ENCODE peak calls at places on chromosome 12, in seven cellular contexts. P, B, Y, N, G, A and X are unnamed samples.

GRCh38 chr12:5556033-5556614 is 124.2 kb downstream of the NTF3 start:
- DNase-seq in P (no peak), B (no peak), Y (peak; percentile 53), N (peak; percentile 34), G (no peak), A (no peak), X (no peak)

GRCh38 chr12:50545783-50546182 is 41.0 kb downstream of the DIP2B start:
- DNase-seq in P (no peak), B (no peak), Y (no peak), N (peak; percentile 72), G (no peak), A (no peak), X (no peak)

GRCh38 chr12:6538420-6539275 is 4.3 kb downstream of the GAPDH start:
- DNase-seq in P (peak; percentile 56), B (peak; percentile 38), Y (peak; percentile 48), N (no peak), G (no peak), A (no peak), X (peak; percentile 6)

GRCh38 chr12:128969480-128970055 is 116.3 kb downstream of the GLT1D1 start:
- DNase-seq in P (no peak), B (no peak), Y (peak; percentile 52), N (no peak), G (no peak), A (no peak), X (no peak)

GRCh38 chr12:91866566-91866965 is 279.1 kb downstream of the BTG1 start:
- DNase-seq in P (no peak), B (no peak), Y (no peak), N (no peak), G (no peak), A (no peak), X (no peak)

GRCh38 chr12:68406134-68406576 is 74.0 kb upstream of the MDM1 start:
- DNase-seq in P (peak; percentile 98), B (peak; percentile 92), Y (no peak), N (peak; percentile 95), G (peak; percentile 95), A (peak; percentile 79), X (no peak)

GRCh38 chr12:63103489-63104131 is 47.4 kb downstream of the AVPR1A start:
- DNase-seq in P (no peak), B (no peak), Y (peak; percentile 20), N (no peak), G (no peak), A (no peak), X (no peak)

GRCh38 chr12:116040412-116040811 is 237.1 kb downstream of the MED13L start:
- DNase-seq in P (no peak), B (no peak), Y (no peak), N (no peak), G (no peak), A (no peak), X (no peak)

GRCh38 chr12:68435816-68436215 is 103.7 kb upstream of the MDM1 start:
- DNase-seq in P (no peak), B (no peak), Y (no peak), N (no peak), G (no peak), A (no peak), X (peak; percentile 40)

GRCh38 chr12:95262808-95263207 is 45.2 kb downstream of the VEZT start:
- DNase-seq in P (no peak), B (no peak), Y (no peak), N (no peak), G (peak; percentile 63), A (no peak), X (no peak)

GRCh38 chr12:102946042-102946441 is 11.4 kb upstream of the ASCL1 start:
- DNase-seq in P (no peak), B (no peak), Y (no peak), N (no peak), G (no peak), A (no peak), X (no peak)

GRCh38 chr12:111429760-111430417 is 24.2 kb downstream of the SH2B3 start:
- DNase-seq in P (no peak), B (no peak), Y (no peak), N (no peak), G (no peak), A (no peak), X (no peak)

GRCh38 chr12:108884116-108885012 is 4.5 kb downstream of the DAO start:
- DNase-seq in P (no peak), B (peak; percentile 42), Y (peak; percentile 72), N (peak; percentile 66), G (peak; percentile 57), A (peak; percentile 5), X (no peak)

GRCh38 chr12:66409195-66409871 is 107.0 kb downstream of the HELB start:
- DNase-seq in P (no peak), B (no peak), Y (peak; percentile 67), N (peak; percentile 33), G (no peak), A (no peak), X (peak; percentile 63)

GRCh38 chr12:83573676-83574075 is 887.0 kb downstream of the TMTC2 start:
- DNase-seq in P (no peak), B (peak; percentile 18), Y (no peak), N (no peak), G (no peak), A (no peak), X (no peak)

DNA sequence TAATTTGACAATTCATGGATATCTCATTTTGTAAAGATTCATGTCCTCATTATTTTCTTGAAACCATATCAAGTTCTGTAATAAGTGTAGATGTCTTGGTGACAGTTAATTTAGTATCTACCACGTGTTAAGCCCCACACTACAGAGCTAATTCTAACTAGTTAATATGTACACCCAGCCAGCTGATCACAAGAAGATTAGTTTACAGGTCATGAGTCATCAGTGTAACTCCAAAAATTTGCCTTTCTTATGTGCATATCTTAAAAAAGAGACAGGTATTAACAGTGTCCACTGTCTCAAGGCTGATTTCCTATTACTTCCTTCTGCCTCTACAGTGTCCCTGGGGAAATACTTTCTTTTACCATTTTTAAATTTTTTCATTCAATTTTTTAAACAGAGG is 13.3 kb upstream of the YBX3 start:
- DNase-seq in P (no peak), B (no peak), Y (no peak), N (no peak), G (no peak), A (no peak), X (no peak)
- H3K4me1 ChIP-seq in P (no peaks in the 10 kb centered on the region), B (no peaks in the 10 kb centered on the region), Y (no peaks in the 10 kb centered on the region), N (no peaks in the 10 kb centered on the region), G (no peaks in the 10 kb centered on the region), A (no peaks in the 10 kb centered on the region), X (peaks cover 17% of the 10 kb centered on the region)

GRCh38 chr12:39451977-39452376 is 9.1 kb upstream of the KIF21A start:
- DNase-seq in P (no peak), B (no peak), Y (no peak), N (no peak), G (no peak), A (no peak), X (no peak)
- H3K4me3 ChIP-seq in P (no peak overlapping the region), B (no peak overlapping the region), Y (no peak overlapping the region), N (no peak overlapping the region), G (no peak overlapping the region), A (no peak overlapping the region), X (no peak overlapping the region)

DNA sequence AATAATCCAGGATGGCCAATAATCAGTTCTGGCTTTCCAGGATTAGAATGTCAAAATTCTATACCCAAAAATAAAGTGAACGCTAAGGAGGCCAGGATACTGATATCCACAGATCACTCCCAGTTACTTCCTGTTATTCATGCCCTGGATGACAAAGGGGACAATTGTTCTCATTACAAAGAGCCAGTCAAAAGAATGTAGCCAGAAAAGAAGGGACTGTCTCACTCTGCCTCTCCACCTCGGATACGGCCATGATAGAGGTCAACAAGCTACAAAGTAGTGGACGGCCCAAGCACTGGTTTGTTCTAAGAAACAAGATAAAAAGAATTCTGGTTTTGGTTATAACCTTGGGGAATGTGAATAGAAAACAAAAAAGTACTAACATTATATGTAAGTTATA is 116.1 kb upstream of the ATF7IP start:
- DNase-seq in P (no peak), B (no peak), Y (no peak), N (no peak), G (no peak), A (no peak), X (no peak)
- H3K27ac ChIP-seq in P (no peak overlapping the region), B (no peak overlapping the region), Y (no peak overlapping the region), N (no peak overlapping the region), G (no peak overlapping the region), A (no peak overlapping the region), X (no peak overlapping the region)

GRCh38 chr12:54006700-54007220 is 2.0 kb upstream of the HOXC8 start:
- DNase-seq in P (no peak), B (no peak), Y (no peak), N (no peak), G (no peak), A (no peak), X (peak; percentile 14)
- H3K4me1 ChIP-seq in P (peaks cover 14% of the 10 kb centered on the region), B (peaks cover 24% of the 10 kb centered on the region), Y (peaks cover 35% of the 10 kb centered on the region), N (peaks cover 7% of the 10 kb centered on the region), G (peaks cover 70% of the 10 kb centered on the region), A (no peaks in the 10 kb centered on the region), X (peaks cover 48% of the 10 kb centered on the region)

DNA sequence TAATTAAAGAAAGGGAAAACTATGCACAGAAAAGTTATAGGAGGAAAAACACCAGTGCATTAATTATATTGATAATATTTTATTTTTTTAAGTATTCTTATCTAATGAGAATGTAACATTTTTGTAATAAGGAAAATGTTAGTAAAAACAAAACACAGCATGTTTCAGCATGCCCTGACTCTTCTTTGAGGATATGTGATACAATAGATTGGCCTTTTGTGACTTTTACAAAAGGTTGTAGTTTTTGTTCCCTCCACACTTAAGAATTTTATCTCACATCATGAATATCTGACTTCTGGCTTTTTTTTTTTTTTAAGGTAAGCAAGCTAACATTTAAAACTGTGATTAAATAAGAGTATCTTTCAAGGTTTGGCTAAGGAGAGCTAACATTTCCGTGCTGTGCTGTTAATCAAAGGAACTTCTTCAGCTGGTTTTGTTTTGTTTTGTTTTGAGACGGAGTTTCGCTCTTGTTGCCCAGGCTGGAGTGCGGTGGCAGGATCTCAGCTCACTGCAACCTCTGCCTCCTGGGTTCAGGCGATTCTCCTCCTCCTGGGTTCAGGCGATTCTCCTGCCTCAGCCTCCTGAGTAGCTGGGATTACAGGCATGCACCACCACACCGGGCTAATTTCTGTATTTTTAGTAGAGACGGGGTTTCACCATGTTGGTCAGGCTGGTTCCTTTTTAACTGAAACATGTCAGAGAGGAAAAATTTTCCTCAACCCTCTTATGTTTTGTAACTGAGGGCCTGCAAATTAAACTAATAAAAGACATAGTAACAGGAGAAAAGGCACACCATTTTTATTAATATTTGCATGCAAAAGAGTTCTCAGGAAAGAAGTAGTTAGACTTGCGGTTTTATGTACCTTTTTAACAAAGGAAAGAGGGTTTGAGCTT is 30.7 kb upstream of the RESF1 start:
- DNase-seq in P (no peak), B (no peak), Y (peak; percentile 18), N (no peak), G (no peak), A (no peak), X (no peak)
- H3K4me3 ChIP-seq in P (no peak overlapping the region), B (no peak overlapping the region), Y (peak overlapping the region; percentile 36), N (no peak overlapping the region), G (no peak overlapping the region), A (no peak overlapping the region), X (no peak overlapping the region)

DNA sequence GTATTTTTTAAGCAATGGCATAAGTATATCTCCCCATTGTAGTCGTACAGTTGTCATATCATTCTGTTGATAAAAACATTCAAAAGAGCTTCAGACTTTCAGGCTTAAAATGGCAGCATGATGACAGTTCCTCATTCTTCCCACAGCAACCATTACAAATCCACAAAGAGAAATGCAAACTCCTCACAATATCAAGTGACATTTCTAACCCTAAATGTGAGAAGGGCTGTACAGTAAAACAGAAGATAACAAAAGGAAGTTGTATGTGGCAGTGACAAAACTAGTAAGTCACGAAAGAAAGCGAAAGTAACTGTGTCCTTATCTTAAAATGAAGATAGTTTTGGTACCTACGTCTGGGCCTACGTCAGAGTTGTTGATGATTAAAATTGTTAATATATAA is 46.7 kb downstream of the GXYLT1 start:
- DNase-seq in P (no peak), B (no peak), Y (no peak), N (no peak), G (no peak), A (no peak), X (no peak)
- H3K27ac ChIP-seq in P (no peak overlapping the region), B (no peak overlapping the region), Y (no peak overlapping the region), N (no peak overlapping the region), G (no peak overlapping the region), A (no peak overlapping the region), X (no peak overlapping the region)